ENCODE peak calls at places on chromosome 11, in eight cellular contexts. F is H1, U is esophagus squamous epithelium, E is heart left ventricle, G is adrenal gland, P is spleen, T is ovary, Q is HCT116. V is an unnamed sample.

GRCh38 chr11:84899134-84899533 is 728.0 kb downstream of the DLG2 start:
- DNase-seq in F (no peak), U (no peak), E (no peak), G (no peak), P (no peak), T (no peak), Q (no peak), V (no peak)

GRCh38 chr11:12900496-12900895 is 108.6 kb upstream of the RASSF10 start:
- DNase-seq in F (no peak), U (no peak), E (no peak), G (no peak), P (no peak), T (no peak), Q (no peak), V (no peak)

GRCh38 chr11:35391922-35392813 is 27.2 kb downstream of the SLC1A2 start:
- DNase-seq in F (peak), U (peak), E (peak), G (peak), P (peak), T (peak), Q (peak), V (peak)

GRCh38 chr11:128915148-128915519 is 24.0 kb downstream of the KCNJ5 start:
- DNase-seq in F (no peak), U (no peak), E (no peak), G (no peak), P (peak), T (no peak), Q (no peak), V (no peak)

GRCh38 chr11:21411114-21411513 is 741.7 kb downstream of the NELL1 start:
- DNase-seq in F (no peak), U (no peak), E (no peak), G (no peak), P (no peak), T (no peak), Q (no peak), V (no peak)

GRCh38 chr11:8375460-8375859 is 111.8 kb upstream of the LMO1 start:
- DNase-seq in F (no peak), U (no peak), E (no peak), G (no peak), P (no peak), T (no peak), Q (no peak), V (no peak)

GRCh38 chr11:17538054-17538453 is 6.2 kb downstream of the USH1C start:
- DNase-seq in F (no peak), U (no peak), E (no peak), G (no peak), P (peak), T (no peak), Q (no peak), V (no peak)

GRCh38 chr11:78801161-78801884 is 226.7 kb upstream of the NARS2 start:
- DNase-seq in F (no peak), U (no peak), E (peak), G (peak), P (no peak), T (no peak), Q (no peak), V (no peak)

GRCh38 chr11:117427356-117427874 is 99.8 kb downstream of the CEP164 start:
- DNase-seq in F (no peak), U (no peak), E (no peak), G (no peak), P (peak), T (no peak), Q (no peak), V (no peak)

GRCh38 chr11:117426941-117427340 is 99.3 kb downstream of the CEP164 start:
- DNase-seq in F (no peak), U (no peak), E (no peak), G (no peak), P (no peak), T (no peak), Q (no peak), V (no peak)

GRCh38 chr11:117424781-117425180 is 97.1 kb downstream of the CEP164 start:
- DNase-seq in F (no peak), U (no peak), E (no peak), G (no peak), P (peak), T (no peak), Q (no peak), V (no peak)

GRCh38 chr11:117426297-117426685 is 98.6 kb downstream of the CEP164 start:
- DNase-seq in F (peak), U (no peak), E (peak), G (peak), P (peak), T (peak), Q (peak), V (peak)

DNA sequence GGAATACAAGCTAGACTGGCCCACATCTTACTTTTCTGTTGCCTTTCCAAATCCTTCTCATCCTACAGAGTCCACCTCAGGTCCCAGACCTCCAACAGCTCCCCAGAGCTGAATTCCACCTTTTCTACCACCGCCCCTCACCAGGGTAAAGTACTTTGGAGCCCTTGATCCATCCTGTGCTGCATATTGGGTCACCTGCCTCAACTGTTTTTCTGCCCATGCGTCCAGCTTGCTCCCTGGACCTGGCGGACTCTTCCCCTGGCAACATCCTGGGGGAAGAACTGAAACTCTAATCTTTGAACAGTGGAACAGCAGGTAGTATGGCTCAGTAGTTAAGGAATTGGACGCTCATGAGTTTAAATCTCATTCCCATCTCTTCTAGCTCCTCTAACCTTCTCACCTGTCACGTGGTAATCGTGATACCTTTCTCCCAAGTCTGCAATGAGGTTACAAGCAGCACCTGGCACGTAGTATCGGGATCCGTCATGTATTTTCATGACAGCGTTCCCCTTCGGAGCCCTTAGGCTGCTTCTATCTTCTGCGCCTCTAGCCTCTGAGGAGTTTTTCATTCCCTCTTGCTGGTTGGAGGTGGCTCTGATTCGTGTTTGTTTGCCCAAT is 98.1 kb downstream of the CEP164 start:
- DNase-seq in F (no peak), U (no peak), E (no peak), G (no peak), P (peak), T (no peak), Q (no peak), V (no peak)
- H3K4me3 ChIP-seq in F (no peak), U (no peak), E (no peak), G (no peak), P (no peak), T (no peak), Q (no peak), V (no peak)

GRCh38 chr11:73374130-73374529 is 2.1 kb upstream of the RELT start:
- DNase-seq in F (no peak), U (no peak), E (no peak), G (no peak), P (no peak), T (no peak), Q (no peak), V (no peak)

GRCh38 chr11:73376168-73376802 is at the start of gene RELT:
- DNase-seq in F (peak), U (no peak), E (peak), G (peak), P (peak), T (peak), Q (peak), V (peak)

GRCh38 chr11:73375830-73376167 is 400 bp upstream of the RELT start:
- DNase-seq in F (no peak), U (no peak), E (no peak), G (no peak), P (no peak), T (no peak), Q (no peak), V (no peak)

GRCh38 chr11:73376803-73377629 is 817 bp downstream of the RELT start:
- DNase-seq in F (no peak), U (no peak), E (peak), G (peak), P (peak), T (peak), Q (peak), V (no peak)

DNA sequence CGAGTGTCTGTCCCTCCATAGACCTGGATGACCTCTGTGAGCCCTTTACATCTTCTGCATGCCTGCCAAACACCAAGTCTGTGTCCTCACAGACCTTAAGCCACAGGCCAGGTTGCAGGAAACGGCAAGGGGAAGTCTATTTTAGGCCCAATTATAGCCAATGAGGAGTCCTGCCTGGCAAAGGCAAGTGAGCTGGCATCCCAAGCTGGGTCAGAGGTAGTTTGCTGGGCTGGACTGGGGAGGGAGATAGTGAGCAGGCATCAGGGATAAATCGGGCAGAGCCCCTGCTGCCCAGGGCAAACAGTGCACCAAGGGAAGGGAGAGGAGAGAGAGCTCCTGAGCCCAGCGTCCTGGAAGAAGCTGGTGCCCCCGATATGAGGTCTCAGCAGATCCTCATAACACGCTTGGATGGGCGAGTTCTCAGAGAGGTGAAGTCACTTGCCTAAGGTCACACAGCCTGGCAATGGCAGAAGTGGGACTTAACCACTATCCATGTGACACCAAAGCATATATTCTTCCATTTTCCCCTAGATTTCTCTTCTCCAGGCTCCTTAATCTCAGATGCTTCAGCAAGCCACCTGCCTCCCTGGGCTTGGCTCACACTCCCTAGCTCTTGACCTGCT is 3.7 kb upstream of the RELT start:
- DNase-seq in F (peak), U (no peak), E (no peak), G (no peak), P (no peak), T (no peak), Q (peak), V (no peak)
- TF ChIP-seq CTCF in F (peak), U (no peak), E (peak), G (no peak), P (no peak), T (no peak), Q (peak), V (no peak)

GRCh38 chr11:68036717-68037239 is 2.0 kb upstream of the TCIRG1 start:
- DNase-seq in F (no peak), U (no peak), E (peak), G (peak), P (peak), T (no peak), Q (no peak), V (no peak)
- TF ChIP-seq POLR2A in F (no peak), U (no peak), E (no peak), G (no peak), P (no peak), T (no peak), Q (no peak), V (no peak)

GRCh38 chr11:65395961-65396530 is 9.6 kb downstream of the FRMD8 start:
- DNase-seq in F (no peak), U (no peak), E (no peak), G (no peak), P (no peak), T (no peak), Q (no peak), V (no peak)

GRCh38 chr11:65399845-65400244 is 13.4 kb downstream of the FRMD8 start:
- DNase-seq in F (no peak), U (no peak), E (no peak), G (no peak), P (no peak), T (no peak), Q (no peak), V (no peak)

GRCh38 chr11:65399249-65399648 is 12.8 kb downstream of the FRMD8 start:
- DNase-seq in F (no peak), U (no peak), E (no peak), G (no peak), P (no peak), T (no peak), Q (no peak), V (no peak)

GRCh38 chr11:65398362-65398910 is 12.0 kb downstream of the FRMD8 start:
- DNase-seq in F (no peak), U (no peak), E (no peak), G (no peak), P (no peak), T (no peak), Q (no peak), V (no peak)

DNA sequence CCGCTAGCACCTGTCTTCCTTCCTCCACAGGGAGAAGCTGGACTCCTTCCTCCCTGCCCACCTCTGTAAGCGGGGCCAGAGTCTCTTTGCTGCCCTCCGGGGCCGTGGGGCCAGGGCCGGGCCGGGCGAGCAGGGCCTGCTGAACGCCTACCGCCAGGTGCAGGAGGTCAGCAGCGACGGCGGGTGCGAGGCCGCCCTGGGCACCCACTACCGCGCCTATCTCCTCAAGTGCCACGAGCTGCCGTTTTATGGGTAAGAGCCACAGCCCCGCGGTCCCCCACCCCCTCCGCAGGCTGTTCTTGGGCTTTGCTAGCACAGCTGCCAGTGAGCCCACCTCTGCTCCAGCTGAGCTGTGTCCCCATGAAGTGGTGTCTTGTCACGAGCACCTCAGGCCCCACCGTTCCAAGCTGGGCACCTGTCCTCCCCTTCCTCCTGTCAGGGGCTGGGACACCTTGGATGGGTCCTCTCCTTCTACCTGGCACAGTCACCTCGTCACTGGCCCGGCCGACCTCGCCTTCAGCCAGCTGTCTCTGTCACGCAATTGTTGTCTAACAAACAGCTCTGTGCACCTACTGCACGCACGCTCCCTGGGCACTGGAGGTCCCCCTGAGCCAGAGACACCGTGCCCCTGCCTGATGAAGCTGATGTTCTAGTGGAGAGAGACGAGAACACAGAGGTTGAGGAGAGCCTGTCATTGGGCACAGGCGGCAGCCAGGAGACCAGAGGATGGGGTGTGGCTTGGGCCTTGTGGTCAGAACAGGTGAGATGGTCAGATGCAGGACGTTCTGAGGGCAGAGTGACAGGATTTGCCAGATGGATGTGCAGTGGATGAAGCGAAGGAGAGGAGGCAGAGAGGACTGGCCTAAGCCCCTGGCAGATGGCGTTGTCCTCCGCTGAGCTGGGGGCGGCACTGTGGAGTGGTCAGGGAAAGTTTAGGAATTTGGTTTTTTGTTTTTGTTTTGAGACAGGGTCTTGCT is 10.6 kb downstream of the FRMD8 start:
- DNase-seq in F (no peak), U (no peak), E (no peak), G (no peak), P (no peak), T (no peak), Q (no peak), V (no peak)
- H3K4me3 ChIP-seq in F (no peak), U (no peak), E (no peak), G (no peak), P (no peak), T (no peak), Q (no peak), V (no peak)

V was measured in lower leg skin.